ENCODE peak calls at places on chromosomes 5 and 9, in six cellular contexts. S, J, Z, A, H and N are unnamed samples.

GRCh38 chr5:148452499-148453193 is 68.9 kb downstream of the FBXO38 start:
- DNase-seq in H (no peak), J (no peak), Z (no peak), S (no peak), A (no peak), N (no peak)

GRCh38 chr5:398475-399295 is 44.3 kb upstream of the EXOC3 start:
- DNase-seq in S (no peak), Z (no peak), A (no peak), J (no peak), H (peak; percentile 64), N (no peak)

GRCh38 chr5:40401965-40402364 is 277.8 kb upstream of the PTGER4 start:
- DNase-seq in H (peak; percentile 68), J (peak; percentile 13), A (no peak), Z (no peak), S (no peak), N (no peak)

GRCh38 chr9:100222674-100223073 is 123.6 kb downstream of the INVS start:
- DNase-seq in Z (no peak), A (no peak), S (no peak), J (peak; percentile 56), H (no peak), N (no peak)

GRCh38 chr5:33091571-33092363 is 349.0 kb upstream of the TARS1 start:
- DNase-seq in A (no peak), S (no peak), J (peak; percentile 96), Z (no peak), H (no peak), N (no peak)

GRCh38 chr9:14315754-14316573 is 2.0 kb upstream of the NFIB start:
- DNase-seq in A (no peak), Z (no peak), S (peak; percentile 56), H (no peak), J (no peak), N (no peak)

GRCh38 chr5:116418774-116419173 is 155.8 kb downstream of the SEMA6A start:
- DNase-seq in A (no peak), Z (no peak), S (no peak), H (no peak), J (no peak), N (no peak)

GRCh38 chr9:134144801-134145200 is 8.9 kb downstream of the WDR5 start:
- DNase-seq in Z (no peak), A (no peak), J (no peak), S (no peak), H (no peak), N (no peak)

GRCh38 chr9:4904322-4905134 is 80.5 kb upstream of the JAK2 start:
- DNase-seq in S (peak; percentile 65), Z (no peak), H (no peak), J (peak; percentile 91), A (no peak), N (no peak)

GRCh38 chr9:14173730-14174129 is 140.2 kb downstream of the NFIB start:
- DNase-seq in Z (no peak), S (peak; percentile 62), J (no peak), A (no peak), H (no peak), N (no peak)

GRCh38 chr9:27638716-27639115 is 65.4 kb upstream of the C9orf72 start:
- DNase-seq in A (no peak), Z (no peak), H (no peak), J (no peak), S (no peak), N (no peak)

GRCh38 chr9:127130661-127131538 is 8.5 kb upstream of the ANGPTL2 start:
- DNase-seq in H (no peak), J (peak; percentile 99), Z (peak; percentile 23), A (no peak), S (no peak), N (peak; percentile 65)

GRCh38 chr9:90300901-90301688 is 341.5 kb downstream of the DIRAS2 start:
- DNase-seq in Z (no peak), S (no peak), H (no peak), J (peak; percentile 94), A (no peak), N (peak; percentile 16)

GRCh38 chr9:114426046-114426948 is 38.5 kb upstream of the AKNA start:
- DNase-seq in H (no peak), S (no peak), J (no peak), Z (no peak), A (no peak), N (no peak)

GRCh38 chr9:129323376-129323998 is 145.4 kb upstream of the IER5L start:
- DNase-seq in A (no peak), H (no peak), J (no peak), Z (no peak), S (no peak), N (no peak)

GRCh38 chr9:16063241-16063591 is 510.4 kb downstream of the CCDC171 start:
- DNase-seq in Z (no peak), S (no peak), A (no peak), H (no peak), J (no peak), N (no peak)

GRCh38 chr5:10474521-10475075 is 32.9 kb downstream of the ROPN1L start:
- DNase-seq in S (no peak), Z (no peak), J (peak; percentile 88), H (no peak), A (no peak), N (no peak)

GRCh38 chr5:1446602-1447343 is 1.5 kb upstream of the SLC6A3 start:
- DNase-seq in Z (no peak), H (no peak), J (no peak), A (no peak), S (no peak), N (no peak)

GRCh38 chr5:179260324-179261070 is 84.8 kb downstream of the ADAMTS2 start:
- DNase-seq in A (no peak), H (no peak), Z (no peak), S (no peak), J (no peak), N (no peak)

GRCh38 chr9:135078361-135078821 is 9.1 kb upstream of the OLFM1 start:
- DNase-seq in H (no peak), S (no peak), A (no peak), J (no peak), Z (no peak), N (no peak)

GRCh38 chr5:106730912-106731311 is 939.8 kb downstream of the EFNA5 start:
- DNase-seq in A (no peak), J (no peak), S (no peak), H (no peak), Z (no peak), N (no peak)

GRCh38 chr5:140857987-140858240 is 2.2 kb downstream of the PCDHA10 start:
- DNase-seq in Z (no peak), A (no peak), J (no peak), S (no peak), H (no peak), N (no peak)

GRCh38 chr5:33832904-33833575 is 58.8 kb downstream of the ADAMTS12 start:
- DNase-seq in A (no peak), H (no peak), Z (no peak), S (no peak), J (peak; percentile 68), N (no peak)

GRCh38 chr5:8650197-8650596 is 781.2 kb downstream of the MTRR start:
- DNase-seq in Z (no peak), S (no peak), J (peak; percentile 12), A (no peak), H (peak; percentile 8), N (no peak)

GRCh38 chr9:119005162-119005561 is 364.1 kb downstream of the BRINP1 start:
- DNase-seq in A (no peak), J (peak; percentile 43), S (no peak), H (no peak), Z (no peak), N (no peak)

GRCh38 chr9:113998529-113999255 is 79.4 kb downstream of the AMBP start:
- DNase-seq in H (no peak), Z (no peak), A (no peak), J (no peak), S (no peak), N (no peak)

GRCh38 chr5:120098902-120099301 is 365.2 kb upstream of the PRR16 start:
- DNase-seq in J (no peak), Z (no peak), A (no peak), S (no peak), H (no peak), N (no peak)

GRCh38 chr9:72394061-72394460 is 29.1 kb upstream of the ZFAND5 start:
- DNase-seq in Z (no peak), J (no peak), S (no peak), H (no peak), A (no peak), N (no peak)

GRCh38 chr9:106339882-106340281 is 523.1 kb upstream of the ZNF462 start:
- DNase-seq in Z (no peak), H (no peak), J (no peak), A (no peak), S (no peak), N (no peak)

GRCh38 chr9:122058051-122058450 is 35.1 kb downstream of the TTLL11 start:
- DNase-seq in Z (no peak), J (peak; percentile 17), S (no peak), A (no peak), H (no peak), N (peak; percentile 58)

GRCh38 chr9:37839491-37840461 is 39.2 kb downstream of the DCAF10 start:
- DNase-seq in H (no peak), J (peak; percentile 5), Z (no peak), S (no peak), A (no peak), N (no peak)

GRCh38 chr9:2181794-2182193 is 166.6 kb downstream of the SMARCA2 start:
- DNase-seq in J (peak; percentile 20), H (no peak), Z (no peak), A (no peak), S (no peak), N (no peak)

GRCh38 chr9:3386753-3387152 is 139.0 kb downstream of the RFX3 start:
- DNase-seq in S (no peak), A (no peak), Z (no peak), H (no peak), J (no peak), N (no peak)

GRCh38 chr5:151523335-151523734 is 67.8 kb downstream of the FAT2 start:
- DNase-seq in Z (no peak), H (peak; percentile 55), A (peak; percentile 11), J (peak; percentile 41), S (no peak), N (no peak)

GRCh38 chr5:153237671-153238332 is 252.7 kb upstream of the GRIA1 start:
- DNase-seq in Z (no peak), H (no peak), S (no peak), A (no peak), J (no peak), N (no peak)

GRCh38 chr5:173139631-173140030 is 4.7 kb upstream of the BNIP1 start:
- DNase-seq in Z (no peak), H (no peak), S (no peak), J (no peak), A (no peak), N (no peak)